ENCODE peak calls at places on chromosome 22, in seven cellular contexts. G is NCI-H2081; L is NCI-H146; N is activated T-cell treated with anti-CD3 and anti-CD28 coated beads, Interleukin-2, amount 50 U/mL, for 72 hours; A is amygdala; K is H4; W is effector CD8-positive, alpha-beta T cell. D is an unnamed sample.

GRCh38 chr22:37229805-37230672 is 14.0 kb downstream of the RAC2 start:
- DNase-seq in G (no peak), L (no peak), N (peak; percentile 91), A (no peak), K (peak; percentile 80), W (peak; percentile 81), D (no peak)

GRCh38 chr22:21803859-21804258 is 63.6 kb downstream of the MAPK1 start:
- DNase-seq in G (no peak), L (no peak), N (no peak), A (no peak), K (no peak), W (no peak), D (no peak)

GRCh38 chr22:42837556-42837955 is 19.5 kb downstream of the ARFGAP3 start:
- DNase-seq in G (no peak), L (no peak), N (no peak), A (no peak), K (no peak), W (no peak), D (no peak)

GRCh38 chr22:49212466-49212865 is 615.2 kb downstream of the BRD1 start:
- DNase-seq in G (no peak), L (no peak), N (no peak), A (no peak), K (no peak), W (no peak), D (peak; percentile 42)

GRCh38 chr22:20130739-20131592 is 638 bp upstream of the ZDHHC8 start:
- DNase-seq in G (peak; percentile 42), L (peak; percentile 59), N (peak; percentile 81), A (peak; percentile 70), K (no peak), W (peak; percentile 71), D (peak; percentile 90)

GRCh38 chr22:33328789-33329296 is 270.7 kb upstream of the SYN3 start:
- DNase-seq in G (no peak), L (no peak), N (no peak), A (no peak), K (peak; percentile 64), W (no peak), D (no peak)

GRCh38 chr22:36385491-36386350 is 2.0 kb downstream of the MYH9 start:
- DNase-seq in G (peak; percentile 48), L (peak; percentile 57), N (peak; percentile 80), A (no peak), K (no peak), W (peak; percentile 60), D (peak; percentile 92)

GRCh38 chr22:19888131-19888746 is 33.6 kb upstream of the GNB1L start:
- DNase-seq in G (no peak), L (no peak), N (no peak), A (no peak), K (no peak), W (no peak), D (no peak)

GRCh38 chr22:39290248-39290720 is 29.1 kb downstream of the RPL3 start:
- DNase-seq in G (no peak), L (no peak), N (no peak), A (no peak), K (no peak), W (no peak), D (no peak)

GRCh38 chr22:17964647-17965046 is 59.7 kb downstream of the MICAL3 start:
- DNase-seq in G (no peak), L (no peak), N (no peak), A (no peak), K (no peak), W (no peak), D (no peak)